ENCODE peak calls at places on chromosome 17, in seven cellular contexts. B is RWPE1, A is coronary artery, G is neural progenitor cell, M is stomach, F is right atrium auricular region, J is H9. E is an unnamed sample.

GRCh38 chr17:28916302-28916934 is 13.5 kb upstream of the DHRS13 start:
- DNase-seq in B (no peak), A (no peak), G (peak; percentile 58), M (peak; percentile 60), F (no peak), J (no peak), E (no peak)

GRCh38 chr17:27635275-27635823 is 4.4 kb downstream of the LGALS9 start:
- DNase-seq in B (no peak), A (no peak), G (no peak), M (no peak), F (no peak), J (no peak), E (no peak)

GRCh38 chr17:38454528-38454927 is 26.3 kb downstream of the ARHGAP23 start:
- DNase-seq in B (peak; percentile 92), A (peak; percentile 94), G (no peak), M (peak; percentile 63), F (peak; percentile 88), J (no peak), E (peak; percentile 84)

GRCh38 chr17:82963104-82963950 is 116.1 kb upstream of the METRNL start:
- DNase-seq in B (peak; percentile 25), A (peak; percentile 87), G (peak; percentile 86), M (peak; percentile 81), F (peak; percentile 91), J (peak; percentile 90), E (peak; percentile 29)

GRCh38 chr17:54891176-54891821 is 9.4 kb upstream of the TOM1L1 start:
- DNase-seq in B (peak; percentile 82), A (no peak), G (peak; percentile 80), M (no peak), F (no peak), J (peak; percentile 57), E (no peak)

GRCh38 chr17:7233701-7234099 is 617 bp downstream of the DVL2 start:
- DNase-seq in B (no peak), A (no peak), G (no peak), M (no peak), F (no peak), J (no peak), E (no peak)

GRCh38 chr17:1030684-1031557 is 34.0 kb downstream of the TIMM22 start:
- DNase-seq in B (no peak), A (no peak), G (peak; percentile 24), M (no peak), F (peak; percentile 72), J (no peak), E (no peak)

GRCh38 chr17:31579265-31579664 is 187.8 kb downstream of the RAB11FIP4 start:
- DNase-seq in B (peak; percentile 50), A (no peak), G (no peak), M (peak; percentile 40), F (no peak), J (no peak), E (no peak)

GRCh38 chr17:41907185-41907556 is 11.6 kb downstream of the ACLY start:
- DNase-seq in B (no peak), A (no peak), G (no peak), M (no peak), F (no peak), J (no peak), E (no peak)

GRCh38 chr17:76670020-76670707 is 26.6 kb upstream of the ST6GALNAC1 start:
- DNase-seq in B (no peak), A (no peak), G (no peak), M (peak; percentile 64), F (no peak), J (no peak), E (no peak)

GRCh38 chr17:61806941-61807340 is 56.4 kb downstream of the BRIP1 start:
- DNase-seq in B (no peak), A (no peak), G (no peak), M (no peak), F (no peak), J (no peak), E (no peak)

GRCh38 chr17:8288336-8289102 is at the start of gene RANGRF:
- DNase-seq in B (peak; percentile 95), A (peak; percentile 91), G (peak; percentile 96), M (peak; percentile 94), F (peak; percentile 91), J (peak; percentile 96), E (peak; percentile 63)

GRCh38 chr17:27577124-27577761 is 53.7 kb upstream of the LGALS9 start:
- DNase-seq in B (no peak), A (no peak), G (peak; percentile 60), M (no peak), F (no peak), J (peak; percentile 57), E (peak; percentile 71)

GRCh38 chr17:4712526-4712925 is 2.1 kb downstream of the ARRB2 start:
- DNase-seq in B (no peak), A (no peak), G (no peak), M (no peak), F (no peak), J (no peak), E (no peak)

GRCh38 chr17:4711671-4712111 is 1.3 kb downstream of the ARRB2 start:
- DNase-seq in B (no peak), A (no peak), G (no peak), M (no peak), F (no peak), J (no peak), E (no peak)

GRCh38 chr17:4708436-4708835 is 2.0 kb upstream of the ARRB2 start:
- DNase-seq in B (no peak), A (no peak), G (peak; percentile 36), M (no peak), F (no peak), J (peak; percentile 74), E (no peak)

GRCh38 chr17:4709794-4710692 is at the start of gene ARRB2:
- DNase-seq in B (peak; percentile 97), A (peak; percentile 98), G (peak; percentile 98), M (peak; percentile 99), F (peak; percentile 98), J (peak; percentile 98), E (peak; percentile 98)

GRCh38 chr17:4710693-4711634 is 532 bp downstream of the ARRB2 start:
- DNase-seq in B (no peak), A (no peak), G (no peak), M (peak; percentile 35), F (no peak), J (no peak), E (no peak)
- H3K27ac ChIP-seq in B (peak overlapping the region; percentile 93), A (peak overlapping the region; percentile 76), G (no peak overlapping the region), M (peak overlapping the region; percentile 82), F (peak overlapping the region; percentile 87), J (no peak overlapping the region), E (peak overlapping the region; percentile 79)

GRCh38 chr17:40535438-40535837 is 29.8 kb downstream of the CCR7 start:
- DNase-seq in B (no peak), A (no peak), G (no peak), M (no peak), F (no peak), J (no peak), E (no peak)

GRCh38 chr17:40535924-40536717 is 29.2 kb downstream of the CCR7 start:
- DNase-seq in B (no peak), A (no peak), G (no peak), M (no peak), F (no peak), J (no peak), E (no peak)

GRCh38 chr17:40532520-40533253 is 31.3 kb upstream of the TNS4 start:
- DNase-seq in B (no peak), A (peak; percentile 62), G (no peak), M (no peak), F (no peak), J (no peak), E (no peak)

GRCh38 chr17:40534431-40535189 is 30.7 kb downstream of the CCR7 start:
- DNase-seq in B (no peak), A (no peak), G (no peak), M (no peak), F (no peak), J (no peak), E (no peak)

DNA sequence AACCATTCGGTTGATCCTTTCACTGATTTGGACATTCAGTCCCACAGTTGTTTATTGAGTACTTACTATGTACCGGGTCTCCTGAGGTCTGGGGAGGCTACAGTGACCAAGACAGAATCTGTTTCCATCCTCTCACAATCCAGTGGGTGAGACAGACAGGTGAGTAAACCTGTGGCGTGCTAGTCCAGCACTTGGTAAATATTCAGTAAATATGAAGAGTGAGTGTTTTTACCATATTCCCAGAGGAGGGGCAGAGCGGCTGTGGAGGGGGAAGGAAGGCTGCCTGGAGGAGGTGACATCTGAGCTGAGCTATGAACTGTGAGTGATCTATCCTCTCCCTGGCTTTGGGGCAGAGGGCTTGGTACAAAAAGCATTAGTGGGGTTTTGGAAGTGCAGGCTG is 31.4 kb downstream of the CCR7 start:
- DNase-seq in B (no peak), A (no peak), G (no peak), M (no peak), F (no peak), J (no peak), E (no peak)
- H3K27ac ChIP-seq in B (peak overlapping the region; percentile 71), A (no peak overlapping the region), G (no peak overlapping the region), M (no peak overlapping the region), F (peak overlapping the region; percentile 56), J (no peak overlapping the region), E (no peak overlapping the region)

GRCh38 chr17:44267165-44267455 is 825 bp downstream of the SLC4A1 start:
- DNase-seq in B (no peak), A (no peak), G (no peak), M (no peak), F (no peak), J (no peak), E (no peak)

GRCh38 chr17:44269118-44269794 is 1.3 kb upstream of the SLC4A1 start:
- DNase-seq in B (no peak), A (no peak), G (no peak), M (no peak), F (no peak), J (no peak), E (no peak)

GRCh38 chr17:44269795-44270320 is 1.9 kb upstream of the SLC4A1 start:
- DNase-seq in B (no peak), A (no peak), G (no peak), M (no peak), F (no peak), J (no peak), E (no peak)

GRCh38 chr17:44266402-44267164 is 1.4 kb downstream of the SLC4A1 start:
- DNase-seq in B (no peak), A (no peak), G (no peak), M (no peak), F (no peak), J (no peak), E (no peak)

GRCh38 chr17:44267818-44268490 is at the start of gene SLC4A1:
- DNase-seq in B (no peak), A (no peak), G (no peak), M (no peak), F (no peak), J (no peak), E (no peak)
- H3K27ac ChIP-seq in B (no peak within 1 kb of the TSS), A (no peak within 1 kb of the TSS), G (no peak within 1 kb of the TSS), M (no peak within 1 kb of the TSS), F (no peak within 1 kb of the TSS), J (no peak within 1 kb of the TSS), E (no peak within 1 kb of the TSS)

GRCh38 chr17:67421869-67422273 is 44.8 kb downstream of the PITPNC1 start:
- DNase-seq in B (peak; percentile 93), A (no peak), G (no peak), M (no peak), F (no peak), J (no peak), E (no peak)

GRCh38 chr17:67422887-67423286 is 45.8 kb downstream of the PITPNC1 start:
- DNase-seq in B (no peak), A (no peak), G (no peak), M (no peak), F (no peak), J (no peak), E (no peak)

GRCh38 chr17:67417507-67417906 is 40.4 kb downstream of the PITPNC1 start:
- DNase-seq in B (no peak), A (no peak), G (no peak), M (no peak), F (no peak), J (no peak), E (no peak)

GRCh38 chr17:67425571-67426160 is 48.6 kb downstream of the PITPNC1 start:
- DNase-seq in B (no peak), A (no peak), G (no peak), M (no peak), F (no peak), J (no peak), E (no peak)

GRCh38 chr17:67420994-67421393 is 43.9 kb downstream of the PITPNC1 start:
- DNase-seq in B (no peak), A (no peak), G (no peak), M (no peak), F (no peak), J (no peak), E (no peak)
- H3K27ac ChIP-seq in B (peak overlapping the region; percentile 59), A (no peak overlapping the region), G (no peak overlapping the region), M (peak overlapping the region; percentile 58), F (peak overlapping the region; percentile 71), J (no peak overlapping the region), E (no peak overlapping the region)